ENCODE peak calls at places on chromosomes 2 and 18, in five cellular contexts. U, S, H, K and P are unnamed samples. For H3K4me1, the result is how much of the 10 kb centered on the place peaks cover.

GRCh38 chr2:201257381-201257940 is 2.9 kb upstream of the CASP8 start:
- DNase-seq in H (no peak), K (peak), S (peak), U (no peak), P (no peak)

GRCh38 chr18:62128157-62128556 is 58.7 kb downstream of the PIGN start:
- DNase-seq in H (no peak), U (peak), S (no peak), K (no peak), P (no peak)

GRCh38 chr2:189580662-189581353 is at the start of gene SLC40A1:
- DNase-seq in K (peak), S (peak), H (peak), U (peak), P (peak)

GRCh38 chr2:218218409-218219185 is 1.6 kb downstream of the ARPC2 start:
- DNase-seq in K (no peak), H (no peak), U (peak), S (no peak), P (no peak)

GRCh38 chr2:26854283-26854827 is 6.4 kb downstream of the DPYSL5 start:
- DNase-seq in K (no peak), S (no peak), U (no peak), H (no peak), P (no peak)

GRCh38 chr2:121356058-121356640 is 71.1 kb upstream of the TFCP2L1 start:
- DNase-seq in U (peak), H (no peak), K (peak), S (no peak), P (no peak)

GRCh38 chr2:84487298-84487996 is 28.4 kb upstream of the SUCLG1 start:
- DNase-seq in K (no peak), S (no peak), U (no peak), H (no peak), P (no peak)

GRCh38 chr2:139585133-139585532 is 804.9 kb upstream of the NXPH2 start:
- DNase-seq in K (no peak), H (no peak), U (no peak), S (no peak), P (no peak)

GRCh38 chr18:8400193-8400752 is 209.0 kb upstream of the RAB12 start:
- DNase-seq in S (no peak), K (no peak), H (no peak), U (no peak), P (no peak)

GRCh38 chr2:179855673-179856072 is 5.7 kb downstream of the ZNF385B start:
- DNase-seq in U (no peak), K (no peak), H (no peak), S (no peak), P (no peak)

GRCh38 chr18:79735071-79735980 is 55.7 kb downstream of the CTDP1 start:
- DNase-seq in U (no peak), K (no peak), H (no peak), S (no peak), P (no peak)

GRCh38 chr2:234980476-234981187 is 28.8 kb downstream of the SH3BP4 start:
- DNase-seq in S (no peak), U (no peak), K (peak), H (no peak), P (no peak)

GRCh38 chr2:157625311-157625710 is 3.4 kb downstream of the ACVR1C start:
- DNase-seq in S (no peak), K (no peak), H (no peak), U (no peak), P (no peak)

GRCh38 chr2:181937473-181937872 is 45.9 kb downstream of the ITPRID2 start:
- DNase-seq in K (no peak), U (no peak), S (no peak), H (no peak), P (no peak)

GRCh38 chr2:169069341-169069740 is at the start of gene DHRS9:
- DNase-seq in K (peak), H (no peak), U (peak), S (no peak), P (no peak)

GRCh38 chr2:108594982-108595464 is 60.8 kb downstream of the LIMS1 start:
- DNase-seq in U (no peak), S (no peak), K (no peak), H (no peak), P (no peak)

GRCh38 chr2:146634256-146635068 is 1210.4 kb upstream of the ACVR2A start:
- DNase-seq in U (no peak), H (no peak), S (no peak), K (peak), P (no peak)

GRCh38 chr2:137117385-137117784 is 352.0 kb downstream of the THSD7B start:
- DNase-seq in S (no peak), U (no peak), H (no peak), K (peak), P (no peak)

GRCh38 chr2:74583504-74583903 is 29.0 kb downstream of the DOK1 start:
- DNase-seq in K (no peak), S (no peak), H (no peak), U (peak), P (no peak)

GRCh38 chr2:144517825-144518699 is 1.9 kb downstream of the ZEB2 start:
- DNase-seq in H (no peak), U (peak), K (no peak), S (no peak), P (no peak)

GRCh38 chr2:167411367-167411766 is 523.1 kb downstream of the XIRP2 start:
- DNase-seq in U (peak), S (no peak), H (no peak), K (no peak), P (no peak)

GRCh38 chr2:133171396-133172004 is 396.8 kb downstream of the NCKAP5 start:
- DNase-seq in K (peak), S (no peak), H (no peak), U (peak), P (no peak)

GRCh38 chr2:20196053-20196880 is 28.7 kb downstream of the SDC1 start:
- DNase-seq in S (no peak), K (peak), U (no peak), H (no peak), P (no peak)

GRCh38 chr2:189511935-189512334 is 68.7 kb downstream of the SLC40A1 start:
- DNase-seq in K (no peak), U (no peak), H (no peak), S (no peak), P (no peak)

GRCh38 chr18:61901334-61901986 is 8.7 kb upstream of the RNF152 start:
- DNase-seq in U (peak), S (no peak), K (peak), H (no peak), P (peak)

GRCh38 chr2:65299246-65299645 is 71.6 kb downstream of the ACTR2 start:
- DNase-seq in K (no peak), H (no peak), U (no peak), S (no peak), P (no peak)

GRCh38 chr2:227870710-227871374 is 589 bp upstream of the DAW1 start:
- DNase-seq in H (no peak), S (no peak), K (peak), U (no peak), P (no peak)

GRCh38 chr2:112110966-112111365 is 27.2 kb upstream of the FBLN7 start:
- DNase-seq in U (no peak), K (no peak), H (no peak), S (no peak), P (no peak)

GRCh38 chr2:196331143-196331542 is 159.8 kb upstream of the STK17B start:
- DNase-seq in S (no peak), U (peak), H (no peak), K (peak), P (no peak)

GRCh38 chr2:241036397-241036963 is 38.1 kb downstream of the SNED1 start:
- DNase-seq in S (no peak), U (no peak), K (no peak), H (no peak), P (no peak)

GRCh38 chr2:40797115-40797514 is 345.2 kb upstream of the SLC8A1 start:
- DNase-seq in S (no peak), H (no peak), U (no peak), K (no peak), P (no peak)

GRCh38 chr2:197883354-197884032 is 79.1 kb downstream of the PLCL1 start:
- DNase-seq in S (no peak), K (no peak), H (no peak), U (no peak), P (no peak)

GRCh38 chr2:12493031-12493513 is 223.7 kb upstream of the TRIB2 start:
- DNase-seq in U (peak), S (no peak), K (peak), H (no peak), P (no peak)

GRCh38 chr2:45119038-45119437 is 109.8 kb upstream of the SIX2 start:
- DNase-seq in U (no peak), S (no peak), H (no peak), K (peak), P (no peak)

GRCh38 chr18:53790817-53791216 is 433.7 kb downstream of the MBD2 start:
- DNase-seq in U (peak), K (no peak), H (no peak), S (no peak), P (no peak)

DNA sequence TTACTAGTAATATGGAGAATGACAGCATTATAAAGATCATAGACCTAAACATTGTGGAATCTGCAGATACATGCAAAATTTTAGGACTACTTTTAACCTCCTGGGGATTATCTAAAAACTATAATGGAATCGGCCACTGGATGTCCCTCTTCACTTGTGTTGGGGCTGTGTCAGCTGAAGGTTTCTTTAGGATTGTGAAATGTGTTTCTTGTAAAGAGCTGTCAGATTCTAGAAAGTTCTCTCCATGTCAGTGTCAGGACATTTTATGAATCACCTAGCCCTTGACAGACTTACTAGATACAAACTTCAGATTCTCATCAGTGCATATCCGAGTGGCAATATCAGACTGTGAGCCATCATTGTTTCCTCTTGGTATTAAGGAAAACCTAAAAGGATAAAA is 107.2 kb downstream of the CPS1 start:
- DNase-seq in S (no peak), U (peak), H (no peak), K (peak), P (no peak)
- TF ChIP-seq CTCF in S (no peak), U (peak), H (no peak), K (peak), P (peak)

GRCh38 chr18:63311481-63312409 is 7.8 kb downstream of the BCL2 start:
- DNase-seq in H (no peak), K (no peak), S (no peak), U (no peak), P (no peak)

GRCh38 chr18:63306819-63307554 is 12.6 kb downstream of the BCL2 start:
- DNase-seq in U (no peak), H (no peak), S (no peak), K (no peak), P (no peak)

GRCh38 chr18:63307555-63308200 is 11.9 kb downstream of the BCL2 start:
- DNase-seq in H (no peak), K (no peak), U (no peak), S (no peak), P (no peak)

GRCh38 chr18:63306249-63306648 is 13.3 kb downstream of the BCL2 start:
- DNase-seq in H (no peak), U (no peak), S (no peak), K (no peak), P (no peak)

DNA sequence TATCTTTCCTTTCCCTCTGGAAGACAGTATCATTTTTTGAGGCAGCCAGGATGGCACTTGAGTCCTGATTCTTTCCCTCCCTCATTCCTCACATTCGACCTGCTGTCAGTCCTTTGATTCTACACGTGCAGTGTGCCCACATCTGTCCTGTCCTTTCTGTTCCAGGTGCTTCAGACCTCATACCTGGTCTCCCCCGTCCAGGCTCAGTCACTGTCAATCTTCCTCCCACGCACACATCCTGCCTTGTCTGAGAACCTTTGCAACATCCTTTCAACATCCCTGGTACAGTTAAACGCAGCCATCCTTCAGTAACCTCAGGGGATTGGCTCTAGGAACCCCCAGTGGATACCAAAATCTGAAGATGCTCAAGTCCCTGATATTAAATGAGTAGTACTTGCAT is 10.1 kb downstream of the BCL2 start:
- DNase-seq in U (no peak), H (no peak), S (no peak), K (no peak), P (no peak)
- H3K4me1 ChIP-seq in U (under half), H (under half), S (under half), K (under half), P (under half)

DNA sequence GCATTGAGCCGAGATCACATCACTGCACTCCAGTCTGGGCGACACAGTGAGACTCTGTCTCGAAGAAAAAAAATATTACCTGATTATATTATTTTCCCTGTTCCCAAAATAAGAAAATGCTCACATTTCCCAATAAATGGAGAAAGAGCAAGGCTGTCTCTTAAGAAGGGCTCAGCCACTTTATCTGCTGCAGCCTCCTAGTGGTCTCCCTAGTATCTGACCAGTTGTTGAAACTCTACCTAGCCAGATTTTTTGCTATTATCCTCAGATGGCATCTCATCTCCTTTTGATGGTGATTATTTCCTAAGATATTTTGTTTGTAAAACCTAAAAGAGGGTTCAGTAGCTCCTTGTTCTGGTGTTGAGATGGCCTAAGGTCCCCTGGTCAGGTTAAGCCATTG is 114.3 kb downstream of the TPGS2 start:
- DNase-seq in K (no peak), U (no peak), S (no peak), H (no peak), P (no peak)
- TF ChIP-seq CTCF in K (no peak), U (no peak), S (no peak), H (no peak), P (no peak)

DNA sequence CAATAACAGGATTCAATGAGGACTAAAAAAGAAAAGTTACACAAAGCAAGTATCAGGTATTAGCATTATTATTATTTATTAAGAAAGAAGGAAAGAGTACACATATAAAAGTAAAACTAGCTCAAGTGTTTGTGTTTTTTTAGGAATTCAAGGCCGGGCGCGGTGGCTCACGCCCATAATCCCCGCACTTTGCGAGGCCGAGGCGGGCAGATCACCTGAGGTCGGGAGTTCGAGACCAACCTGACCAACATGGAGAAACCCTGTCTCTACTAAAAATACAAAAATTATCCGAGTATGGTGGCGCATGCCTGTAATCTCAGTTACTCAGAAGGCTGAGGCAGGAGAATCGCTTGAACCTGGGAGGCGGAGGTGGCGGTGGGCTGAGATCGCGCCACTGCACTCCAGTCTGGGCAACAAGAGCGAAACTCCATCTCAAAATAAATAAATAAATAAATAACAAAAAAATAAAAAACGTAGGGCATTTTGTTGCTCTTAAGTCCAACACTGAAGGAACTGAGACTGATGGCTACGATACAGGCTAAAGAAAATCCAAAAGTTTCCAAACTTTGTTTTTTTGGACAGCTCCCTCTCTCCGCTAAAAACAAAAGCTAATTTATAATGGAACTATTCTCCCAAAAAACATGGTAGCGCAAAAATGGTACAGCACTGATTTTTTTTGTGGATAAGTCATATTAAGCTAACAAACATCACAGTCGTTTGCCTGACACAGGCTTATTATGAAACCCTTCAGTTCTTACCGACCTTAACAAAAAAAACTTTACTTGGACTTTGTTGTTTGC is 1.7 kb downstream of the TRAPPC8 start:
- DNase-seq in U (no peak), K (no peak), H (no peak), S (no peak), P (no peak)
- H3K4me1 ChIP-seq in U (under half), K (under half), H (under half), S (under half), P (under half)

GRCh38 chr18:12057419-12058039 is 36.1 kb upstream of the ANKRD62 start:
- DNase-seq in S (no peak), H (no peak), K (no peak), U (no peak), P (no peak)
- TF ChIP-seq CTCF in S (no peak), H (no peak), K (no peak), U (peak), P (no peak)

GRCh38 chr18:26685438-26686173 is 137.3 kb upstream of the KCTD1 start:
- DNase-seq in U (no peak), H (no peak), K (no peak), S (no peak), P (no peak)
- H3K4me1 ChIP-seq in U (under half), H (under half), K (under half), S (under half), P (under half)